ENCODE peak calls at places on chromosome 5, in six cellular contexts. One of them, this sample, is unnamed.

GRCh38 chr5:1568201-1568979 is 44.6 kb upstream of the LPCAT1 start:
- DNase-seq in amniotic stem cell: peak
- DNase-seq in stomach: no peak
- DNase-seq in OCI-M1: no peak
- DNase-seq in choroid plexus epithelial cell: peak
- DNase-seq in heart left ventricle: peak
- DNase-seq in this sample: no peak

GRCh38 chr5:181187500-181188213 is 17.3 kb downstream of the TRIM7 start:
- DNase-seq in amniotic stem cell: no peak
- DNase-seq in heart left ventricle: peak
- DNase-seq in OCI-M1: no peak
- DNase-seq in stomach: peak
- DNase-seq in choroid plexus epithelial cell: peak
- DNase-seq in this sample: no peak

GRCh38 chr5:147504535-147504934 is 5.3 kb downstream of the DPYSL3 start:
- DNase-seq in heart left ventricle: no peak
- DNase-seq in choroid plexus epithelial cell: no peak
- DNase-seq in OCI-M1: no peak
- DNase-seq in amniotic stem cell: no peak
- DNase-seq in stomach: no peak
- DNase-seq in this sample: no peak

GRCh38 chr5:59810041-59810440 is 83.5 kb downstream of the PDE4D start:
- DNase-seq in stomach: peak
- DNase-seq in heart left ventricle: peak
- DNase-seq in choroid plexus epithelial cell: peak
- DNase-seq in amniotic stem cell: peak
- DNase-seq in OCI-M1: peak
- DNase-seq in this sample: peak

GRCh38 chr5:143501176-143501840 is 97.8 kb upstream of the NR3C1 start:
- DNase-seq in OCI-M1: no peak
- DNase-seq in amniotic stem cell: no peak
- DNase-seq in stomach: no peak
- DNase-seq in heart left ventricle: no peak
- DNase-seq in choroid plexus epithelial cell: no peak
- DNase-seq in this sample: no peak

GRCh38 chr5:77990020-77990419 is 213.9 kb upstream of the TBCA start:
- DNase-seq in OCI-M1: no peak
- DNase-seq in choroid plexus epithelial cell: no peak
- DNase-seq in amniotic stem cell: no peak
- DNase-seq in heart left ventricle: no peak
- DNase-seq in stomach: no peak
- DNase-seq in this sample: no peak

GRCh38 chr5:117594165-117594564 is 1019.5 kb upstream of the SEMA6A start:
- DNase-seq in OCI-M1: no peak
- DNase-seq in stomach: no peak
- DNase-seq in choroid plexus epithelial cell: no peak
- DNase-seq in amniotic stem cell: no peak
- DNase-seq in heart left ventricle: no peak
- DNase-seq in this sample: no peak

GRCh38 chr5:2334686-2335085 is 416.8 kb downstream of the IRX2 start:
- DNase-seq in heart left ventricle: no peak
- DNase-seq in OCI-M1: no peak
- DNase-seq in amniotic stem cell: no peak
- DNase-seq in stomach: no peak
- DNase-seq in choroid plexus epithelial cell: no peak
- DNase-seq in this sample: no peak

GRCh38 chr5:96569770-96570169 is 92.4 kb upstream of the CAST start:
- DNase-seq in amniotic stem cell: no peak
- DNase-seq in OCI-M1: no peak
- DNase-seq in choroid plexus epithelial cell: no peak
- DNase-seq in stomach: no peak
- DNase-seq in heart left ventricle: no peak
- DNase-seq in this sample: no peak

GRCh38 chr5:179559280-179560252 is 9.2 kb downstream of the RUFY1 start:
- DNase-seq in OCI-M1: peak
- DNase-seq in amniotic stem cell: peak
- DNase-seq in choroid plexus epithelial cell: peak
- DNase-seq in stomach: peak
- DNase-seq in heart left ventricle: peak
- DNase-seq in this sample: no peak

GRCh38 chr5:57298985-57299491 is 125.2 kb downstream of the GPBP1 start:
- DNase-seq in stomach: no peak
- DNase-seq in choroid plexus epithelial cell: peak
- DNase-seq in OCI-M1: peak
- DNase-seq in heart left ventricle: no peak
- DNase-seq in amniotic stem cell: peak
- DNase-seq in this sample: peak

GRCh38 chr5:61332369-61332745 is 299 bp downstream of the ZSWIM6 start:
- DNase-seq in heart left ventricle: peak
- DNase-seq in amniotic stem cell: no peak
- DNase-seq in stomach: peak
- DNase-seq in choroid plexus epithelial cell: peak
- DNase-seq in OCI-M1: peak
- DNase-seq in this sample: no peak

GRCh38 chr5:162593881-162594280 is 526.3 kb downstream of the GABRG2 start:
- DNase-seq in choroid plexus epithelial cell: no peak
- DNase-seq in amniotic stem cell: no peak
- DNase-seq in OCI-M1: peak
- DNase-seq in stomach: no peak
- DNase-seq in heart left ventricle: no peak
- DNase-seq in this sample: no peak

GRCh38 chr5:163504091-163504931 is 1.1 kb upstream of the MAT2B start:
- DNase-seq in amniotic stem cell: peak
- DNase-seq in OCI-M1: peak
- DNase-seq in heart left ventricle: peak
- DNase-seq in choroid plexus epithelial cell: peak
- DNase-seq in stomach: peak
- DNase-seq in this sample: peak

GRCh38 chr5:92687793-92688467 is 893.1 kb downstream of the NR2F1-AS1 start:
- DNase-seq in choroid plexus epithelial cell: peak
- DNase-seq in stomach: no peak
- DNase-seq in heart left ventricle: no peak
- DNase-seq in amniotic stem cell: no peak
- DNase-seq in OCI-M1: peak
- DNase-seq in this sample: no peak

GRCh38 chr5:86666981-86667380 is 49.2 kb downstream of the COX7C start:
- DNase-seq in amniotic stem cell: no peak
- DNase-seq in OCI-M1: no peak
- DNase-seq in heart left ventricle: no peak
- DNase-seq in stomach: no peak
- DNase-seq in choroid plexus epithelial cell: no peak
- DNase-seq in this sample: no peak

GRCh38 chr5:159797566-159797965 is 118.7 kb upstream of the ADRA1B start:
- DNase-seq in choroid plexus epithelial cell: no peak
- DNase-seq in OCI-M1: no peak
- DNase-seq in stomach: no peak
- DNase-seq in heart left ventricle: no peak
- DNase-seq in amniotic stem cell: no peak
- DNase-seq in this sample: no peak

GRCh38 chr5:128315671-128316070 is 222.4 kb downstream of the FBN2 start:
- DNase-seq in choroid plexus epithelial cell: no peak
- DNase-seq in heart left ventricle: no peak
- DNase-seq in amniotic stem cell: no peak
- DNase-seq in OCI-M1: no peak
- DNase-seq in stomach: no peak
- DNase-seq in this sample: no peak

GRCh38 chr5:125422342-125422741 is 675.9 kb upstream of the ZNF608 start:
- DNase-seq in heart left ventricle: no peak
- DNase-seq in amniotic stem cell: no peak
- DNase-seq in stomach: no peak
- DNase-seq in choroid plexus epithelial cell: no peak
- DNase-seq in OCI-M1: no peak
- DNase-seq in this sample: no peak

GRCh38 chr5:16179511-16179935 is at the start of gene MARCHF11:
- DNase-seq in amniotic stem cell: no peak
- DNase-seq in OCI-M1: no peak
- DNase-seq in choroid plexus epithelial cell: no peak
- DNase-seq in stomach: no peak
- DNase-seq in heart left ventricle: peak
- DNase-seq in this sample: no peak

GRCh38 chr5:134738963-134739661 is 764 bp downstream of the CAMLG start:
- DNase-seq in choroid plexus epithelial cell: peak
- DNase-seq in amniotic stem cell: peak
- DNase-seq in OCI-M1: peak
- DNase-seq in heart left ventricle: no peak
- DNase-seq in stomach: no peak
- DNase-seq in this sample: peak

GRCh38 chr5:79990205-79990597 is 861 bp downstream of the MTX3 start:
- DNase-seq in heart left ventricle: no peak
- DNase-seq in amniotic stem cell: no peak
- DNase-seq in OCI-M1: peak
- DNase-seq in choroid plexus epithelial cell: peak
- DNase-seq in stomach: no peak
- DNase-seq in this sample: peak

GRCh38 chr5:158022844-158023243 is 163.9 kb upstream of the CLINT1 start:
- DNase-seq in OCI-M1: peak
- DNase-seq in choroid plexus epithelial cell: no peak
- DNase-seq in stomach: no peak
- DNase-seq in amniotic stem cell: no peak
- DNase-seq in heart left ventricle: no peak
- DNase-seq in this sample: no peak

GRCh38 chr5:37696190-37697021 is 143.4 kb downstream of the GDNF start:
- DNase-seq in stomach: no peak
- DNase-seq in heart left ventricle: no peak
- DNase-seq in amniotic stem cell: no peak
- DNase-seq in choroid plexus epithelial cell: peak
- DNase-seq in OCI-M1: no peak
- DNase-seq in this sample: no peak

GRCh38 chr5:68239485-68239884 is 23.9 kb downstream of the PIK3R1 start:
- DNase-seq in heart left ventricle: peak
- DNase-seq in amniotic stem cell: no peak
- DNase-seq in OCI-M1: peak
- DNase-seq in choroid plexus epithelial cell: peak
- DNase-seq in stomach: peak
- DNase-seq in this sample: peak

GRCh38 chr5:178114325-178115135 is 1.2 kb downstream of the N4BP3 start:
- DNase-seq in amniotic stem cell: no peak
- DNase-seq in stomach: peak
- DNase-seq in heart left ventricle: no peak
- DNase-seq in choroid plexus epithelial cell: no peak
- DNase-seq in OCI-M1: no peak
- DNase-seq in this sample: peak

GRCh38 chr5:181241393-181241975 is 2.2 kb downstream of the RACK1 start:
- DNase-seq in stomach: no peak
- DNase-seq in heart left ventricle: no peak
- DNase-seq in choroid plexus epithelial cell: peak
- DNase-seq in amniotic stem cell: no peak
- DNase-seq in OCI-M1: no peak
- DNase-seq in this sample: no peak